ENCODE peak calls at places on chromosomes 16 and 17, in five cellular contexts. D, B, K, H and U are unnamed samples.

GRCh38 chr16:55661842-55662479 is 6.2 kb downstream of the SLC6A2 start:
- DNase-seq in D (no peak), B (no peak), K (no peak), H (peak; percentile 76), U (no peak)

GRCh38 chr17:38604479-38605229 is 1.1 kb downstream of the SRCIN1 start:
- DNase-seq in D (peak; percentile 36), B (peak; percentile 48), K (peak; percentile 85), H (peak; percentile 69), U (no peak)

GRCh38 chr17:14325618-14326167 is 24.8 kb downstream of the HS3ST3B1 start:
- DNase-seq in D (peak; percentile 74), B (no peak), K (no peak), H (no peak), U (no peak)

GRCh38 chr16:24610421-24610765 is 71.0 kb downstream of the RBBP6 start:
- DNase-seq in D (no peak), B (no peak), K (no peak), H (no peak), U (no peak)

GRCh38 chr16:68090526-68090925 is 5.4 kb downstream of the NFATC3 start:
- DNase-seq in D (no peak), B (no peak), K (no peak), H (no peak), U (no peak)

GRCh38 chr17:77036841-77037381 is 103.9 kb upstream of the SEC14L1 start:
- DNase-seq in D (no peak), B (no peak), K (peak; percentile 36), H (peak; percentile 84), U (no peak)

GRCh38 chr16:2171601-2172178 is 16.1 kb downstream of the TRAF7 start:
- DNase-seq in D (no peak), B (no peak), K (no peak), H (no peak), U (no peak)

GRCh38 chr17:17570207-17570797 is 21.2 kb downstream of the PEMT start:
- DNase-seq in D (peak; percentile 55), B (peak; percentile 67), K (no peak), H (peak; percentile 84), U (no peak)

GRCh38 chr16:79316004-79316458 is 284.5 kb downstream of the MAF start:
- DNase-seq in D (no peak), B (no peak), K (no peak), H (no peak), U (peak; percentile 53)

GRCh38 chr17:51356084-51356410 is 95.7 kb downstream of the UTP18 start:
- DNase-seq in D (no peak), B (no peak), K (no peak), H (peak; percentile 39), U (no peak)

GRCh38 chr17:51353296-51353695 is 93.0 kb downstream of the UTP18 start:
- DNase-seq in D (no peak), B (no peak), K (no peak), H (no peak), U (no peak)

GRCh38 chr17:51354908-51355307 is 94.6 kb downstream of the UTP18 start:
- DNase-seq in D (no peak), B (no peak), K (no peak), H (peak; percentile 71), U (no peak)

GRCh38 chr17:51352798-51353197 is 92.5 kb downstream of the UTP18 start:
- DNase-seq in D (no peak), B (no peak), K (no peak), H (no peak), U (no peak)

DNA sequence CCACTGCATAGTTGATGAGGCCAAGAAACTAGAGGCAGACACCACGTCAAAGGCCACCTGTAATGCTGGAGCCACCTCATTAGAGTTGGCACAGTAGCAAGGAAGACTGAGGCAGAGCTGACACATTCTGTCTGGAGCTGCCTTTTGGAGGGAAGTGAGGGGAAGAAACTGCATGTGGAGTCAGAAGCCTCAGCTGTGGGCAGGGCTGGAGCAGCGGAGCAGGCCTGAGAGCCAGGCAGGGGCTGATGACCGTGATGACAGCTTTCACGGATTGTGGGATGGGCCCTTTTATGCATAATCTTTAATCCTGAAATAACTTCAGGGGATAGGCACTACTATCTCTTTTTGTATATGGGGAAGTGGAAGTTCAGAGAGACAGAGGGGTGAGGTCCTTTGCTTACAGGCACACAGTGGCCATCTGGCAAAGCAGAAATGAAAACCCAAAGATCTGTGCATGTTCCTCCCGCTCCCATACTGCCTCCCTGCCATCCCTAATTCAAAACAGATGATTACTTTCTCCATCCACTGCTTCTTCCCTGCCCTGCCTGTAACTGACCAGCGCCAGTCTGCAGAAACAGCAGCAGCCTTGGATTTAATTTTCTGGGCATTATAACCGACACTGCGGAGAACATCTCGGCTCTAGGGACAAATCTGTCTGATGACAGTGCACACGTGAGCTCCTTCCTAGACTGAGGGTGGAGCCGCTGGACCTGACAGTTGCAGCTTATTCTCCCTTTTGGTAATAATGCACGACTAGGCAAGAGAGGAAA is 95.2 kb downstream of the UTP18 start:
- DNase-seq in D (no peak), B (no peak), K (no peak), H (peak; percentile 84), U (no peak)
- TF ChIP-seq SMC3 in D (no peak), B (no peak), K (no peak), H (no peak), U (no peak)

GRCh38 chr16:22191089-22191965 is 14.8 kb upstream of the EEF2K start:
- DNase-seq in D (peak; percentile 99), B (peak; percentile 97), K (peak; percentile 89), H (peak; percentile 82), U (peak; percentile 91)

GRCh38 chr16:22191966-22192260 is 14.2 kb upstream of the EEF2K start:
- DNase-seq in D (peak; percentile 70), B (no peak), K (no peak), H (no peak), U (no peak)

GRCh38 chr16:22193134-22193411 is 13.0 kb upstream of the EEF2K start:
- DNase-seq in D (no peak), B (no peak), K (no peak), H (no peak), U (no peak)

GRCh38 chr16:22190169-22191088 is 15.6 kb upstream of the EEF2K start:
- DNase-seq in D (peak; percentile 100), B (peak; percentile 100), K (peak; percentile 94), H (peak; percentile 92), U (peak; percentile 98)

DNA sequence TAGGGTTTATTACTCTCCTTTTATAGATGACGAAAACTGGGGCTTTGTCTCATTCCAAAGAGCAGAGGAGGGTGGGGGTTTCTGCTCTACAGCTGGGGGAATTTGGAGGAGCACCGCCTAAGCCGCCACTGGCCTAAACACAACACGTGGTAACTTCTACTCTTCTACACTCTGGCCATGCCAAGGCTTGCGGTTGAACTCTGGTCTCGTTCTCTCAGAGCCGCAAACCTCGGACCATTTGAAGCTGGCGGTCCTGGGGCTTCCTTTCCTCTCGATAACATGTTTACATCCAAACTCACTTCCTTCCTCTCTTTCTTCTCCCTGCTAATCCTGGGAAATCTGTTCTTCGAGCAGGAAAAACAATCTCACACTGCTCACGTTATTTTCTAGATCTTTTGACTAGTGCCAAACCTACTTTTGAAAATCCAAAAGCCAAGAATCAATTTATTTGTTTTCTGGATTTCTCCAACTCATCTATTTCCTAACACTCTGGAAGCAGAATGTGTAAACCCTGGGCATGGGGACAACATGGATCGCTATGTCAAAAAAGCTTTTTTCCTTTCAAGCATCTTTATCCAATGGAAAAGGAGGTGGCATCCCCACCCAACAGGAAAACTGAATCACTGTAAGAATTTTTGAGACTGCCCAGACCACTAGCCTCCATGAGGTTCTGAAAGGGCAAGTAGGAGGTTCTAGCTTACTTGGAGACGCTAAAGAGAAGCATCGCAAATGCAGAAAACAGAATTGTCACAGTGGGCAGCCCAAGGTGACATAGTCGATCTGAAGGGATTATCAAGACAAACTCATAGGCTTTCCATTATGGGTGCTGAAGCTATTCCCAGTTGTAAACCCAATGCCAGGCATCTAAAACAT is 13.6 kb upstream of the EEF2K start:
- DNase-seq in D (peak; percentile 98), B (no peak), K (peak; percentile 57), H (no peak), U (peak; percentile 85)
- TF ChIP-seq CHD2 in D (peak; percentile 71), B (no peak), K (peak; percentile 19), H (no peak), U (peak; percentile 25)

DNA sequence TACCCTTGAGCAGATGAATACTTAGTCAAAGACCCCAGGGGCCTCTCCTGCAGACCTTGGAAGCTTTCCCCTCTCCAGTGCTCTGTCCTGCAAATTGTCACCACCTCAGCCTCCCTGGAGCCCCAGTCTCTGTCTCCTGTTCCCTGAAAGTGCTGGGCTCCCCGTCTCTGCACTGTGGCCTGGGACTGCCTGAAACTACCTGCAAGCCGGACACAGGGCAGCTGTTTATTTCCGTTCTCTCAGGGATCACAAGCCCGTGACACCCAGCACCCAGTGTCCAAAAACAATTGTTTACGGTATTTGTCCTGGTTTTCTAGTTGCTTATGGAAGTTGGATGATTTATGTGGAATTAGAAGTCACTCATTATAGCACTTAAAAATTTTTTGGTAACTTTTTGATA is 81.6 kb upstream of the CHMP6 start:
- DNase-seq in D (no peak), B (no peak), K (no peak), H (no peak), U (no peak)
- TF ChIP-seq SMC3 in D (no peak), B (no peak), K (no peak), H (no peak), U (no peak)

DNA sequence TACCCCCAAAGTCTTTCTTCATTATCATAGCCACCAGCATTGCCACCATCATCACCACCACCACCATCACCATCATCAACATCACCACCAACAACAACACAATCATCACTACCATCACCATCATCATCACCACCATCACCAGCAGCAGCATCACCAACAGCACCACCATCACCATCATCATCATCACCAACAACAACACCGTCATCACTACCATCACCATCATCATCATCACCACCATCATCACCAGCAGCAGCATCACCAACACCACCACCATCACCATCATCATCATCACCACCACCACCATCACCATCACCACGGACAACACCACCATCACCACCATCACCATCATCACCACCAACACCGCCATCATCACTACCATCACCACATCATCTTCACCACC is 500 bp upstream of the TMEM114 start:
- DNase-seq in D (no peak), B (no peak), K (no peak), H (no peak), U (no peak)
- TF ChIP-seq CHD2 in D (no peak), B (no peak), K (no peak), H (no peak), U (no peak)

GRCh38 chr16:85081765-85082164 is 30.5 kb downstream of the CIBAR2 start:
- DNase-seq in D (no peak), B (no peak), K (no peak), H (no peak), U (no peak)
- TF ChIP-seq SMC3 in D (no peak), B (no peak), K (no peak), H (no peak), U (no peak)

GRCh38 chr17:864315-864714 is 82.2 kb downstream of the MRM3 start:
- DNase-seq in D (no peak), B (no peak), K (no peak), H (peak; percentile 53), U (no peak)
- TF ChIP-seq CHD2 in D (no peak), B (no peak), K (no peak), H (no peak), U (no peak)